ENCODE peak calls at places on chromosome 1, in five cellular contexts. K is kidney; G is CD4-positive, alpha-beta T cell; U is K562; O is psoas muscle. N is an unnamed sample.

GRCh38 chr1:22592919-22593790 is 29.9 kb downstream of the EPHA8 start:
- DNase-seq in U (no peak), K (no peak), O (no peak), G (no peak), N (no peak)

GRCh38 chr1:156463874-156464273 is 36.7 kb downstream of the MEF2D start:
- DNase-seq in G (no peak), K (no peak), U (no peak), O (no peak), N (no peak)

GRCh38 chr1:32335619-32335950 is 448 bp downstream of the MARCKSL1 start:
- DNase-seq in U (no peak), G (no peak), K (no peak), O (no peak), N (no peak)

GRCh38 chr1:241325441-241325840 is 31.6 kb downstream of the RGS7 start:
- DNase-seq in G (no peak), O (no peak), K (no peak), U (no peak), N (no peak)

GRCh38 chr1:215749423-215749822 is 182.3 kb downstream of the KCTD3 start:
- DNase-seq in U (no peak), G (no peak), K (no peak), O (no peak), N (no peak)

GRCh38 chr1:40890771-40891170 is 28.6 kb upstream of the CITED4 start:
- DNase-seq in K (no peak), G (no peak), O (no peak), U (no peak), N (no peak)

GRCh38 chr1:27299385-27300252 is 22.3 kb upstream of the TMEM222 start:
- DNase-seq in G (no peak), U (no peak), K (peak; percentile 79), O (peak; percentile 73), N (no peak)

GRCh38 chr1:19770436-19771190 is 29.1 kb downstream of the TMCO4 start:
- DNase-seq in K (no peak), G (no peak), U (no peak), O (no peak), N (no peak)

GRCh38 chr1:98126740-98127139 is 205.9 kb upstream of the DPYD start:
- DNase-seq in O (no peak), K (no peak), G (no peak), U (no peak), N (no peak)

GRCh38 chr1:205916541-205916940 is 26.7 kb downstream of the SLC26A9 start:
- DNase-seq in O (no peak), U (no peak), K (no peak), G (no peak), N (no peak)

GRCh38 chr1:240766831-240767230 is 154.9 kb upstream of the GREM2 start:
- DNase-seq in G (no peak), O (no peak), U (no peak), K (no peak), N (no peak)

GRCh38 chr1:111884772-111885443 is 104.6 kb downstream of the KCND3 start:
- DNase-seq in O (no peak), U (no peak), K (no peak), G (no peak), N (no peak)

GRCh38 chr1:156945881-156946661 is 25.6 kb downstream of the LRRC71 start:
- DNase-seq in K (no peak), U (no peak), G (no peak), O (no peak), N (no peak)

GRCh38 chr1:53408013-53408754 is 51.0 kb upstream of the DMRTB1 start:
- DNase-seq in O (no peak), K (no peak), G (no peak), U (no peak), N (no peak)

GRCh38 chr1:204885790-204886189 is 15.1 kb downstream of the NFASC start:
- DNase-seq in U (no peak), K (no peak), G (no peak), O (no peak), N (no peak)

GRCh38 chr1:60989745-60990718 is 92.3 kb upstream of the NFIA start:
- DNase-seq in G (no peak), O (peak; percentile 62), K (peak; percentile 78), U (no peak), N (no peak)

DNA sequence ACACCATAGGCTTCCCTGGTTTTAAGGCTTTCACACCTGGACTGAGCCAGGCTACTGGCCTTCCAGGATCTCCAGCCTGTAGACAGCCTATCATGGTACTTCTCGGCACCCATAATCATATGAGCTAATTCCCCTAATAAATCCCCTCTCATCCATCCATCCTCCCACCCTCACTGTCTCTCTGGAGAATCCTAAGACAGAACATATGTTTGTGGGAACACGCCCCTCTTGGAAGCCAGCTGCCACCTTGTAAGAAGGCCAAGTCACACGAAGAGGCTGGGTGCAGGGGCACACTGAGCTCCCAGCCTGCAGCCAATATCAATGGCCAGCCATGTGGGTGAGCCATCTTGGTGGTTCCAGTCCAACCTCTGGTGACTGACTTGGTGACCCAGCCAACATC is 7.4 kb downstream of the CLCC1 start:
- DNase-seq in G (no peak), O (no peak), U (no peak), K (no peak), N (no peak)
- H3K27ac ChIP-seq in G (no peak overlapping the region), O (no peak overlapping the region), U (no peak overlapping the region), K (no peak overlapping the region), N (no peak overlapping the region)

GRCh38 chr1:232939748-232940147 is 10.7 kb upstream of the NTPCR start:
- DNase-seq in G (no peak), O (no peak), U (no peak), K (no peak), N (no peak)

GRCh38 chr1:232940262-232940661 is 10.1 kb upstream of the NTPCR start:
- DNase-seq in U (no peak), G (no peak), O (no peak), K (no peak), N (no peak)

GRCh38 chr1:232942413-232943294 is 7.8 kb upstream of the NTPCR start:
- DNase-seq in K (no peak), O (no peak), U (no peak), G (no peak), N (no peak)

GRCh38 chr1:232937741-232938375 is 12.6 kb upstream of the NTPCR start:
- DNase-seq in O (no peak), U (no peak), K (no peak), G (no peak), N (no peak)

DNA sequence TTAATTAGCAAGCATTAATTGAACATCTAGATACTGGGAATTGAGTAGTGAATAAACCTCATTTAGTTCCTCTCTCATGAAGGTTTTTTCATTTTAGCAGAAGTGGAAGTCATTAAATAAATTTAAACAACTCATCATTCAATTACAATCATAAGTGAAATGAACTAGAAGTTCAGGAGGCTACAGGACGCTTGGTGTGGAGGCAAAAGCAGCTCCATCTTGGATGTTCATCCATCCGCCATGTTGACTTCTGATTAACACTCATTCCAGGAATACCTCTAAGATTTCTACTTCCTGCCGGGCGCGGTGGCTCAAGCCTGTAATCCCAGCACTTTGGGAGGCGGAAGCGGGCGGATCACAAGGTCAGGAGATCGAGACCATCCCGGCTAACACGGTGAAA is 11.5 kb upstream of the NTPCR start:
- DNase-seq in O (no peak), G (no peak), U (no peak), K (no peak), N (no peak)
- H3K27ac ChIP-seq in O (no peak overlapping the region), G (no peak overlapping the region), U (no peak overlapping the region), K (no peak overlapping the region), N (no peak overlapping the region)

DNA sequence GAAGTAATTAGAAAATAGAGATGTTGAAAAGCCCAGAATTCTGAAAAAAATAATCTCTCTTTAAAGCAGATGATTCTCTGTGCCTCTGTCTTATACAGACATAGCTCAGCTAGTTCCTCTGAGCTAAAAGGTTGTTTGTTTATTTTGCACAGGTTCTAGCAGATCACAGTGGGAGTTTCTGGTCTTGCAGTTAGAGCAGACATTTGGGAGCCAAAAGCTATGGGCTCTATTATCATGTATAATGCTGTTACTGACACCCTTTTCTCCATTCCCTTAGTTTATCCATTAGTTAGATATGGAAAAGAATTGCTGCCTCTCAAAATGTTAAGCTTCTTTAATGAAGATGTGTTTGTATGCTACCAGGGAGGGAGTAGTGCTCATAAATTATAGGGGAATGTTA is 20.5 kb upstream of the CD55 start:
- DNase-seq in U (no peak), G (no peak), K (no peak), O (no peak), N (no peak)
- H3K27ac ChIP-seq in U (no peak overlapping the region), G (no peak overlapping the region), K (no peak overlapping the region), O (no peak overlapping the region), N (no peak overlapping the region)

GRCh38 chr1:184163674-184164470 is 112.3 kb downstream of the TSEN15 start:
- DNase-seq in G (no peak), K (no peak), O (peak; percentile 29), U (peak; percentile 27), N (no peak)
- H3K27ac ChIP-seq in G (no peak overlapping the region), K (no peak overlapping the region), O (no peak overlapping the region), U (no peak overlapping the region), N (no peak overlapping the region)

GRCh38 chr1:167748901-167749300 is 27.1 kb downstream of the MPZL1 start:
- DNase-seq in U (no peak), G (no peak), K (no peak), O (no peak), N (no peak)

GRCh38 chr1:167749741-167750140 is 28.0 kb downstream of the MPZL1 start:
- DNase-seq in G (no peak), K (no peak), O (no peak), U (no peak), N (no peak)

GRCh38 chr1:167752219-167752985 is 30.6 kb downstream of the MPZL1 start:
- DNase-seq in U (no peak), O (no peak), G (no peak), K (no peak), N (no peak)

GRCh38 chr1:167747988-167748387 is 26.2 kb downstream of the MPZL1 start:
- DNase-seq in U (no peak), G (no peak), O (no peak), K (no peak), N (no peak)

DNA sequence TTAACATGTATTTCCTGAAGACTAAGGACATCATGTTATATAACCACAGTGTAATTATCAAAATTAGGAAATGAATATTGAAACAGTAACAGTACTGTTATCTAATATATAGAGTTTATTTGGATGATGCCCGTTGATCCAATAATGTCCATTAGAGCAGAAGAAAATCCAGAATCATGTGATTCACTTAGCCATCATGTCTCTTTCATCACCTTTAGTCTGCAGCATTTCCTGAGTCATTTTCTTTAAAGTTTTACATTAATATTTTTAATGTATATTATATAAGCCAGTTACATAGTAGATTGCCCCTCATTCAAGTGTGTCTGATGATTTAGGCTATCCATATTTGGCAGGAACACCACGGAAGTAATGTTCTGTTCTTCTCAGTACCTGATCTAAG is 28.9 kb downstream of the MPZL1 start:
- DNase-seq in O (no peak), U (no peak), G (no peak), K (no peak), N (no peak)
- H3K27ac ChIP-seq in O (no peak overlapping the region), U (no peak overlapping the region), G (no peak overlapping the region), K (no peak overlapping the region), N (no peak overlapping the region)